ENCODE peak calls at places on chromosomes 3 and 15, in ten cellular contexts. J, R, D, P, B, L, F, Y, O and V are unnamed samples.

GRCh38 chr15:69906256-69907185 is 191.2 kb downstream of the TLE3 start:
- DNase-seq in O (no peak), Y (no peak), B (no peak), F (no peak), L (no peak), J (no peak), P (no peak), R (no peak), D (no peak), V (no peak)

GRCh38 chr3:24986635-24987034 is 441.4 kb upstream of the RARB start:
- DNase-seq in J (no peak), D (no peak), B (no peak), L (no peak), O (no peak), F (no peak), Y (no peak), R (no peak), P (no peak), V (no peak)

GRCh38 chr3:45967724-45968123 is 24.5 kb downstream of the CXCR6 start:
- DNase-seq in D (no peak), O (no peak), P (no peak), R (no peak), B (no peak), J (no peak), Y (no peak), F (no peak), L (no peak), V (no peak)

GRCh38 chr3:85141-85540 is 111.4 kb upstream of the CHL1 start:
- DNase-seq in D (no peak), J (no peak), O (no peak), R (no peak), F (no peak), L (no peak), B (no peak), Y (no peak), P (no peak), V (no peak)

GRCh38 chr3:5220193-5220592 is 32.7 kb downstream of the EDEM1 start:
- DNase-seq in O (no peak), B (no peak), F (no peak), Y (no peak), D (no peak), R (no peak), L (no peak), J (no peak), P (no peak), V (no peak)

GRCh38 chr3:27357665-27358258 is 11.4 kb downstream of the NEK10 start:
- DNase-seq in J (peak; percentile 69), B (peak; percentile 69), R (peak; percentile 66), F (peak; percentile 31), O (peak; percentile 44), L (no peak), Y (no peak), P (peak; percentile 68), D (no peak), V (peak; percentile 55)

GRCh38 chr3:137612293-137612692 is 151.8 kb upstream of the SOX14 start:
- DNase-seq in O (no peak), J (no peak), F (no peak), Y (no peak), P (no peak), B (no peak), L (no peak), R (no peak), D (no peak), V (no peak)

GRCh38 chr15:101027273-101027901 is 108.2 kb downstream of the LRRK1 start:
- DNase-seq in Y (no peak), F (no peak), R (no peak), L (no peak), O (no peak), P (no peak), J (peak; percentile 8), B (no peak), D (no peak), V (no peak)

GRCh38 chr15:58694641-58695398 is 54.7 kb downstream of the ADAM10 start:
- DNase-seq in J (no peak), F (no peak), B (peak; percentile 15), O (no peak), R (no peak), D (no peak), P (no peak), L (no peak), Y (no peak), V (no peak)

GRCh38 chr3:183285318-183285717 is 32.3 kb downstream of the B3GNT5 start:
- DNase-seq in Y (no peak), F (no peak), L (no peak), O (no peak), P (no peak), B (no peak), D (no peak), R (no peak), J (no peak), V (no peak)

GRCh38 chr15:62985768-62986167 is 56.8 kb upstream of the TPM1 start:
- DNase-seq in P (no peak), J (no peak), D (no peak), F (peak; percentile 33), Y (no peak), B (peak; percentile 54), L (no peak), O (no peak), R (peak; percentile 31), V (no peak)

GRCh38 chr3:135229018-135229495 is 434.0 kb downstream of the EPHB1 start:
- DNase-seq in D (no peak), F (no peak), Y (no peak), O (no peak), B (no peak), R (no peak), J (no peak), P (no peak), L (no peak), V (no peak)

GRCh38 chr15:51121118-51121517 is 26.4 kb upstream of the TNFAIP8L3 start:
- DNase-seq in R (peak; percentile 99), Y (no peak), O (no peak), L (no peak), F (peak; percentile 75), P (peak; percentile 27), J (no peak), B (peak; percentile 98), D (no peak), V (no peak)

GRCh38 chr3:24657870-24658535 is 163.4 kb upstream of the THRB start:
- DNase-seq in O (no peak), F (no peak), D (no peak), B (no peak), L (no peak), Y (no peak), R (no peak), P (no peak), J (no peak), V (no peak)

GRCh38 chr3:134360046-134360445 is 14.2 kb downstream of the AMOTL2 start:
- DNase-seq in O (no peak), Y (no peak), L (no peak), P (no peak), R (no peak), D (no peak), J (no peak), F (no peak), B (no peak), V (no peak)

GRCh38 chr3:65978116-65978515 is 60.6 kb downstream of the MAGI1 start:
- DNase-seq in R (no peak), L (no peak), B (no peak), J (no peak), P (no peak), Y (no peak), O (no peak), D (no peak), F (no peak), V (no peak)

GRCh38 chr15:22794063-22794462 is 7.6 kb downstream of the NIPA1 start:
- DNase-seq in F (no peak), B (no peak), D (no peak), J (no peak), P (no peak), Y (no peak), R (no peak), L (no peak), O (no peak), V (no peak)

GRCh38 chr15:73691398-73691797 is 7.2 kb downstream of the CD276 start:
- DNase-seq in F (no peak), P (no peak), B (peak; percentile 80), O (no peak), J (peak; percentile 52), D (no peak), L (no peak), R (peak; percentile 93), Y (no peak), V (no peak)